ENCODE peak calls at places on chromosome 16, in ten cellular contexts. One of them, this sample, is unnamed.

GRCh38 chr16:1984347-1985225 is 593 bp downstream of the GFER start:
- DNase-seq in fibroblast of lung: peak; percentile 42
- DNase-seq in NCI-H69: peak; percentile 74
- DNase-seq in HAP-1: no peak
- DNase-seq in Right ventricle myocardium superior: no peak
- DNase-seq in iPS-NIHi11: no peak
- DNase-seq in activated effector memory CD4-positive, alpha-beta T cell treated with Interleukin-2 at 50 U/mL for 16 hours: no peak
- DNase-seq in left ventricle myocardium inferior: no peak
- DNase-seq in brain pericyte: no peak
- DNase-seq in EL: peak; percentile 37
- DNase-seq in this sample: no peak

GRCh38 chr16:48374255-48374654 is 11.0 kb downstream of the SIAH1 start:
- DNase-seq in Right ventricle myocardium superior: no peak
- DNase-seq in HAP-1: no peak
- DNase-seq in EL: no peak
- DNase-seq in brain pericyte: no peak
- DNase-seq in iPS-NIHi11: no peak
- DNase-seq in fibroblast of lung: no peak
- DNase-seq in NCI-H69: no peak
- DNase-seq in activated effector memory CD4-positive, alpha-beta T cell treated with Interleukin-2 at 50 U/mL for 16 hours: no peak
- DNase-seq in left ventricle myocardium inferior: no peak
- DNase-seq in this sample: no peak

GRCh38 chr16:88662222-88662842 is 559 bp downstream of the MVD start:
- DNase-seq in NCI-H69: no peak
- DNase-seq in EL: no peak
- DNase-seq in iPS-NIHi11: no peak
- DNase-seq in activated effector memory CD4-positive, alpha-beta T cell treated with Interleukin-2 at 50 U/mL for 16 hours: no peak
- DNase-seq in HAP-1: no peak
- DNase-seq in left ventricle myocardium inferior: no peak
- DNase-seq in Right ventricle myocardium superior: no peak
- DNase-seq in fibroblast of lung: no peak
- DNase-seq in brain pericyte: no peak
- DNase-seq in this sample: no peak

GRCh38 chr16:878071-878784 is 77.7 kb upstream of the GNG13 start:
- DNase-seq in EL: peak; percentile 10
- DNase-seq in NCI-H69: peak; percentile 72
- DNase-seq in brain pericyte: no peak
- DNase-seq in activated effector memory CD4-positive, alpha-beta T cell treated with Interleukin-2 at 50 U/mL for 16 hours: peak; percentile 9
- DNase-seq in iPS-NIHi11: peak; percentile 78
- DNase-seq in left ventricle myocardium inferior: peak; percentile 11
- DNase-seq in Right ventricle myocardium superior: peak; percentile 26
- DNase-seq in HAP-1: no peak
- DNase-seq in fibroblast of lung: peak; percentile 62
- DNase-seq in this sample: no peak

GRCh38 chr16:53085539-53086450 is 31.0 kb downstream of the CHD9 start:
- DNase-seq in brain pericyte: peak; percentile 50
- DNase-seq in iPS-NIHi11: no peak
- DNase-seq in EL: no peak
- DNase-seq in left ventricle myocardium inferior: no peak
- DNase-seq in HAP-1: no peak
- DNase-seq in fibroblast of lung: peak; percentile 14
- DNase-seq in activated effector memory CD4-positive, alpha-beta T cell treated with Interleukin-2 at 50 U/mL for 16 hours: no peak
- DNase-seq in Right ventricle myocardium superior: no peak
- DNase-seq in NCI-H69: peak; percentile 93
- DNase-seq in this sample: peak; percentile 57

GRCh38 chr16:87375426-87376135 is 8.0 kb downstream of the FBXO31 start:
- DNase-seq in EL: peak; percentile 35
- DNase-seq in brain pericyte: no peak
- DNase-seq in fibroblast of lung: peak; percentile 65
- DNase-seq in NCI-H69: no peak
- DNase-seq in HAP-1: no peak
- DNase-seq in activated effector memory CD4-positive, alpha-beta T cell treated with Interleukin-2 at 50 U/mL for 16 hours: no peak
- DNase-seq in left ventricle myocardium inferior: no peak
- DNase-seq in Right ventricle myocardium superior: no peak
- DNase-seq in iPS-NIHi11: no peak
- DNase-seq in this sample: peak; percentile 58

GRCh38 chr16:695355-696089 is 5.3 kb upstream of the WDR24 start:
- DNase-seq in HAP-1: peak; percentile 74
- DNase-seq in Right ventricle myocardium superior: no peak
- DNase-seq in left ventricle myocardium inferior: no peak
- DNase-seq in iPS-NIHi11: peak; percentile 86
- DNase-seq in brain pericyte: no peak
- DNase-seq in EL: no peak
- DNase-seq in fibroblast of lung: no peak
- DNase-seq in NCI-H69: peak; percentile 99
- DNase-seq in activated effector memory CD4-positive, alpha-beta T cell treated with Interleukin-2 at 50 U/mL for 16 hours: peak; percentile 73
- DNase-seq in this sample: peak; percentile 69

GRCh38 chr16:1054660-1055556 is 17.6 kb upstream of the SSTR5 start:
- DNase-seq in brain pericyte: no peak
- DNase-seq in EL: peak; percentile 38
- DNase-seq in activated effector memory CD4-positive, alpha-beta T cell treated with Interleukin-2 at 50 U/mL for 16 hours: no peak
- DNase-seq in left ventricle myocardium inferior: peak; percentile 70
- DNase-seq in fibroblast of lung: peak; percentile 23
- DNase-seq in Right ventricle myocardium superior: peak; percentile 75
- DNase-seq in iPS-NIHi11: peak; percentile 94
- DNase-seq in HAP-1: peak; percentile 77
- DNase-seq in NCI-H69: peak; percentile 63
- DNase-seq in this sample: peak; percentile 75

GRCh38 chr16:73020409-73020884 is 27.5 kb downstream of the ZFHX3 start:
- DNase-seq in brain pericyte: peak; percentile 95
- DNase-seq in Right ventricle myocardium superior: peak; percentile 91
- DNase-seq in HAP-1: no peak
- DNase-seq in NCI-H69: peak; percentile 72
- DNase-seq in EL: peak; percentile 96
- DNase-seq in activated effector memory CD4-positive, alpha-beta T cell treated with Interleukin-2 at 50 U/mL for 16 hours: no peak
- DNase-seq in fibroblast of lung: peak; percentile 96
- DNase-seq in left ventricle myocardium inferior: peak; percentile 81
- DNase-seq in iPS-NIHi11: peak; percentile 38
- DNase-seq in this sample: peak; percentile 88

GRCh38 chr16:14181371-14182050 is 110.4 kb downstream of the MRTFB start:
- DNase-seq in activated effector memory CD4-positive, alpha-beta T cell treated with Interleukin-2 at 50 U/mL for 16 hours: no peak
- DNase-seq in iPS-NIHi11: no peak
- DNase-seq in EL: peak; percentile 70
- DNase-seq in HAP-1: no peak
- DNase-seq in fibroblast of lung: peak; percentile 82
- DNase-seq in NCI-H69: peak; percentile 49
- DNase-seq in Right ventricle myocardium superior: no peak
- DNase-seq in left ventricle myocardium inferior: no peak
- DNase-seq in brain pericyte: no peak
- DNase-seq in this sample: no peak

GRCh38 chr16:84930298-84931106 is 80.8 kb downstream of the ZDHHC7 start:
- DNase-seq in fibroblast of lung: no peak
- DNase-seq in iPS-NIHi11: no peak
- DNase-seq in activated effector memory CD4-positive, alpha-beta T cell treated with Interleukin-2 at 50 U/mL for 16 hours: no peak
- DNase-seq in HAP-1: no peak
- DNase-seq in Right ventricle myocardium superior: no peak
- DNase-seq in brain pericyte: no peak
- DNase-seq in EL: no peak
- DNase-seq in NCI-H69: no peak
- DNase-seq in left ventricle myocardium inferior: no peak
- DNase-seq in this sample: no peak

GRCh38 chr16:79599837-79600635 is 501 bp downstream of the MAF start:
- DNase-seq in iPS-NIHi11: peak; percentile 67
- DNase-seq in HAP-1: peak; percentile 64
- DNase-seq in EL: no peak
- DNase-seq in fibroblast of lung: peak; percentile 67
- DNase-seq in brain pericyte: no peak
- DNase-seq in left ventricle myocardium inferior: peak; percentile 73
- DNase-seq in NCI-H69: peak; percentile 73
- DNase-seq in Right ventricle myocardium superior: peak; percentile 82
- DNase-seq in activated effector memory CD4-positive, alpha-beta T cell treated with Interleukin-2 at 50 U/mL for 16 hours: no peak
- DNase-seq in this sample: peak; percentile 64

GRCh38 chr16:14291941-14292825 is 221.1 kb downstream of the MRTFB start:
- DNase-seq in brain pericyte: no peak
- DNase-seq in Right ventricle myocardium superior: no peak
- DNase-seq in left ventricle myocardium inferior: no peak
- DNase-seq in HAP-1: no peak
- DNase-seq in activated effector memory CD4-positive, alpha-beta T cell treated with Interleukin-2 at 50 U/mL for 16 hours: no peak
- DNase-seq in NCI-H69: no peak
- DNase-seq in iPS-NIHi11: no peak
- DNase-seq in fibroblast of lung: no peak
- DNase-seq in EL: no peak
- DNase-seq in this sample: no peak

GRCh38 chr16:19168173-19169080 is at the start of gene SYT17:
- DNase-seq in HAP-1: no peak
- DNase-seq in brain pericyte: no peak
- DNase-seq in EL: no peak
- DNase-seq in NCI-H69: peak; percentile 94
- DNase-seq in Right ventricle myocardium superior: peak; percentile 47
- DNase-seq in iPS-NIHi11: peak; percentile 80
- DNase-seq in left ventricle myocardium inferior: peak; percentile 19
- DNase-seq in fibroblast of lung: no peak
- DNase-seq in activated effector memory CD4-positive, alpha-beta T cell treated with Interleukin-2 at 50 U/mL for 16 hours: no peak
- DNase-seq in this sample: no peak

GRCh38 chr16:71929048-71929447 is 33.7 kb downstream of the IST1 start:
- DNase-seq in fibroblast of lung: peak; percentile 86
- DNase-seq in activated effector memory CD4-positive, alpha-beta T cell treated with Interleukin-2 at 50 U/mL for 16 hours: no peak
- DNase-seq in iPS-NIHi11: no peak
- DNase-seq in Right ventricle myocardium superior: no peak
- DNase-seq in left ventricle myocardium inferior: no peak
- DNase-seq in brain pericyte: peak; percentile 29
- DNase-seq in EL: peak; percentile 85
- DNase-seq in HAP-1: no peak
- DNase-seq in NCI-H69: no peak
- DNase-seq in this sample: peak; percentile 55

GRCh38 chr16:86200722-86201121 is 301.8 kb downstream of the IRF8 start:
- DNase-seq in activated effector memory CD4-positive, alpha-beta T cell treated with Interleukin-2 at 50 U/mL for 16 hours: no peak
- DNase-seq in NCI-H69: no peak
- DNase-seq in EL: no peak
- DNase-seq in left ventricle myocardium inferior: no peak
- DNase-seq in Right ventricle myocardium superior: no peak
- DNase-seq in brain pericyte: no peak
- DNase-seq in fibroblast of lung: no peak
- DNase-seq in iPS-NIHi11: no peak
- DNase-seq in HAP-1: no peak
- DNase-seq in this sample: no peak

GRCh38 chr16:79980650-79981521 is 380.3 kb upstream of the MAF start:
- DNase-seq in brain pericyte: no peak
- DNase-seq in iPS-NIHi11: no peak
- DNase-seq in fibroblast of lung: peak; percentile 11
- DNase-seq in HAP-1: peak; percentile 80
- DNase-seq in Right ventricle myocardium superior: no peak
- DNase-seq in left ventricle myocardium inferior: no peak
- DNase-seq in EL: no peak
- DNase-seq in NCI-H69: no peak
- DNase-seq in activated effector memory CD4-positive, alpha-beta T cell treated with Interleukin-2 at 50 U/mL for 16 hours: no peak
- DNase-seq in this sample: no peak

GRCh38 chr16:20905576-20905975 is 5.0 kb downstream of the LYRM1 start:
- DNase-seq in activated effector memory CD4-positive, alpha-beta T cell treated with Interleukin-2 at 50 U/mL for 16 hours: no peak
- DNase-seq in EL: no peak
- DNase-seq in NCI-H69: no peak
- DNase-seq in left ventricle myocardium inferior: no peak
- DNase-seq in iPS-NIHi11: no peak
- DNase-seq in Right ventricle myocardium superior: no peak
- DNase-seq in HAP-1: no peak
- DNase-seq in fibroblast of lung: no peak
- DNase-seq in brain pericyte: no peak
- DNase-seq in this sample: no peak

GRCh38 chr16:85614338-85615013 is 1.4 kb downstream of the GSE1 start:
- DNase-seq in EL: no peak
- DNase-seq in NCI-H69: peak; percentile 80
- DNase-seq in fibroblast of lung: no peak
- DNase-seq in iPS-NIHi11: no peak
- DNase-seq in left ventricle myocardium inferior: no peak
- DNase-seq in brain pericyte: no peak
- DNase-seq in Right ventricle myocardium superior: no peak
- DNase-seq in activated effector memory CD4-positive, alpha-beta T cell treated with Interleukin-2 at 50 U/mL for 16 hours: no peak
- DNase-seq in HAP-1: peak; percentile 50
- DNase-seq in this sample: no peak

This sample was measured in adrenal gland.